ENCODE peak calls at places on chromosomes 3 and 15, in ten cellular contexts. K is iris pigment epithelial cell; B is stimulated activated CD4-positive, alpha-beta T cell treated with anti-CD3 and anti-CD28 coated beads, Interleukin-2, amount 100 ng/mL, for 48 hours; Q is astrocyte; F is stimulated activated effector memory CD8-positive, alpha-beta T cell treated with anti-CD3 and anti-CD28 coated beads, Interleukin-12 subunit alpha, Interleukin-12 subunit beta, amount 100 ng/mL, for 72 hours; O is NCI-H1417 treated with DMSO at 0.1 percent for 48 hours; P is stimulated activated CD8-positive, alpha-beta memory T cell treated with anti-CD3 and anti-CD28 coated beads, Interleukin-7, amount 100 ng/mL, for 1 hour; Y is activated naive CD4-positive, alpha-beta T cell treated with anti-CD3 and anti-CD28 coated beads, Interleukin-2, amount 10 ng/mL, durations not matched to agents 7 days and 5 days; N is caudate nucleus; J is fibroblast of pulmonary artery. I is an unnamed sample.

GRCh38 chr3:187706966-187707365 is 4.6 kb upstream of the RTP2 start:
- DNase-seq in K (no peak), B (no peak), Q (no peak), F (no peak), O (no peak), P (no peak), Y (no peak), N (no peak), J (peak; percentile 18), I (no peak)

GRCh38 chr3:49199900-49200281 is 28.5 kb downstream of the KLHDC8B start:
- DNase-seq in K (peak; percentile 20), B (no peak), Q (no peak), F (no peak), O (no peak), P (no peak), Y (no peak), N (no peak), J (no peak), I (no peak)

GRCh38 chr3:195834675-195835583 is 23.2 kb upstream of the MUC4 start:
- DNase-seq in K (no peak), B (no peak), Q (no peak), F (no peak), O (no peak), P (no peak), Y (no peak), N (no peak), J (no peak), I (no peak)

GRCh38 chr3:171949559-171949958 is 89.8 kb upstream of the FNDC3B start:
- DNase-seq in K (no peak), B (no peak), Q (no peak), F (no peak), O (no peak), P (no peak), Y (no peak), N (no peak), J (no peak), I (no peak)

GRCh38 chr15:66742286-66742685 is 40.2 kb downstream of the SMAD6 start:
- DNase-seq in K (no peak), B (no peak), Q (no peak), F (no peak), O (no peak), P (no peak), Y (no peak), N (no peak), J (no peak), I (no peak)

GRCh38 chr3:131217296-131217741 is 164.3 kb upstream of the NUDT16 start:
- DNase-seq in K (peak; percentile 45), B (no peak), Q (no peak), F (no peak), O (no peak), P (no peak), Y (no peak), N (no peak), J (peak; percentile 73), I (no peak)

GRCh38 chr15:101038327-101039003 is 119.3 kb downstream of the LRRK1 start:
- DNase-seq in K (no peak), B (no peak), Q (no peak), F (no peak), O (no peak), P (no peak), Y (no peak), N (no peak), J (no peak), I (no peak)

GRCh38 chr15:84654689-84655453 is 788 bp upstream of the WDR73 start:
- DNase-seq in K (peak; percentile 77), B (peak; percentile 69), Q (peak; percentile 62), F (peak; percentile 63), O (peak; percentile 26), P (peak; percentile 59), Y (peak; percentile 84), N (peak; percentile 72), J (peak; percentile 85), I (peak; percentile 42)

GRCh38 chr15:22839046-22839705 is 710 bp downstream of the NIPA2 start:
- DNase-seq in K (peak; percentile 27), B (no peak), Q (peak; percentile 16), F (no peak), O (no peak), P (no peak), Y (no peak), N (no peak), J (peak; percentile 20), I (no peak)

GRCh38 chr3:74074700-74075099 is 450.0 kb upstream of the PDZRN3 start:
- DNase-seq in K (no peak), B (no peak), Q (no peak), F (no peak), O (no peak), P (no peak), Y (no peak), N (no peak), J (no peak), I (no peak)

GRCh38 chr3:127467386-127467785 is 123.1 kb downstream of the TPRA1 start:
- DNase-seq in K (no peak), B (no peak), Q (no peak), F (no peak), O (no peak), P (no peak), Y (no peak), N (peak; percentile 48), J (no peak), I (no peak)

GRCh38 chr3:131796558-131796957 is 238.3 kb downstream of the CPNE4 start:
- DNase-seq in K (no peak), B (no peak), Q (no peak), F (no peak), O (no peak), P (no peak), Y (no peak), N (peak; percentile 30), J (no peak), I (no peak)